ENCODE peak calls at places on chromosomes 7 and 10, in four cellular contexts. N is tibial artery, C is choroid plexus epithelial cell, Q is occipital lobe. K is an unnamed sample.

GRCh38 chr7:55983537-55983936 is 19.2 kb downstream of the NIPSNAP2 start:
- DNase-seq in N (no peak), C (no peak), Q (no peak), K (no peak)

GRCh38 chr7:71613316-71613715 is 481.4 kb downstream of the GALNT17 start:
- DNase-seq in N (no peak), C (peak; percentile 61), Q (no peak), K (no peak)

GRCh38 chr7:140327261-140327661 is 71.1 kb downstream of the SLC37A3 start:
- DNase-seq in N (no peak), C (no peak), Q (no peak), K (no peak)

GRCh38 chr7:82442492-82443043 is 1.0 kb downstream of the CACNA2D1 start:
- DNase-seq in N (no peak), C (peak; percentile 39), Q (no peak), K (peak; percentile 29)

GRCh38 chr10:88157981-88158465 is 294.6 kb downstream of the PTEN start:
- DNase-seq in N (peak; percentile 41), C (peak; percentile 89), Q (no peak), K (no peak)

GRCh38 chr10:36450385-36450784 is 675.0 kb upstream of the ANKRD30A start:
- DNase-seq in N (no peak), C (peak; percentile 71), Q (no peak), K (peak; percentile 8)

GRCh38 chr7:157932498-157933218 is 595.9 kb downstream of the DNAJB6 start:
- DNase-seq in N (no peak), C (no peak), Q (no peak), K (no peak)

GRCh38 chr7:131057524-131058065 is 270.1 kb upstream of the MKLN1 start:
- DNase-seq in N (no peak), C (peak; percentile 27), Q (no peak), K (no peak)

GRCh38 chr10:509361-510102 is 179.9 kb downstream of the DIP2C start:
- DNase-seq in N (no peak), C (no peak), Q (peak; percentile 28), K (no peak)

GRCh38 chr10:116995648-116996047 is 9.3 kb downstream of the SHTN1 start:
- DNase-seq in N (no peak), C (no peak), Q (no peak), K (no peak)

GRCh38 chr7:460374-461117 is 59.1 kb downstream of the PDGFA start:
- DNase-seq in N (no peak), C (peak; percentile 36), Q (no peak), K (no peak)

GRCh38 chr7:40403664-40404476 is 269.1 kb downstream of the SUGCT start:
- DNase-seq in N (no peak), C (no peak), Q (no peak), K (no peak)

GRCh38 chr10:110081914-110082313 is 74.1 kb downstream of the ADD3 start:
- DNase-seq in N (peak; percentile 31), C (peak; percentile 39), Q (no peak), K (peak; percentile 82)

GRCh38 chr7:150944066-150945042 is 33.8 kb downstream of the KCNH2 start:
- DNase-seq in N (no peak), C (no peak), Q (no peak), K (no peak)

GRCh38 chr10:24428410-24428782 is 219.5 kb downstream of the KIAA1217 start:
- DNase-seq in N (no peak), C (peak; percentile 84), Q (no peak), K (no peak)

GRCh38 chr7:16951483-16952080 is 69.8 kb upstream of the AGR3 start:
- DNase-seq in N (no peak), C (no peak), Q (no peak), K (no peak)

GRCh38 chr10:58567652-58568051 is 55.0 kb downstream of the BICC1 start:
- DNase-seq in N (no peak), C (no peak), Q (no peak), K (no peak)

GRCh38 chr7:101733713-101734475 is 83.5 kb upstream of the CUX1 start:
- DNase-seq in N (peak; percentile 29), C (peak; percentile 49), Q (no peak), K (no peak)

GRCh38 chr7:46848944-46849343 is 733.0 kb downstream of the TNS3 start:
- DNase-seq in N (no peak), C (peak; percentile 14), Q (no peak), K (no peak)

GRCh38 chr10:122342293-122343134 is 32.0 kb upstream of the PLEKHA1 start:
- DNase-seq in N (no peak), C (peak; percentile 79), Q (peak; percentile 31), K (peak; percentile 71)

GRCh38 chr7:48048113-48048512 is 12.8 kb downstream of the C7orf57 start:
- DNase-seq in N (no peak), C (no peak), Q (no peak), K (no peak)

GRCh38 chr10:127017406-127018297 is 112.4 kb downstream of the DOCK1 start:
- DNase-seq in N (no peak), C (no peak), Q (no peak), K (no peak)

GRCh38 chr7:75590373-75591005 is 98.4 kb downstream of the SPDYE5 start:
- DNase-seq in N (no peak), C (no peak), Q (no peak), K (no peak)

GRCh38 chr7:37311282-37311868 is 137.3 kb downstream of the ELMO1 start:
- DNase-seq in N (peak; percentile 26), C (peak; percentile 9), Q (peak; percentile 28), K (peak; percentile 68)

GRCh38 chr7:140610204-140611165 is 30.1 kb downstream of the DENND2A start:
- DNase-seq in N (no peak), C (peak; percentile 52), Q (no peak), K (no peak)

GRCh38 chr7:96400518-96400917 is 78.6 kb upstream of the SLC25A13 start:
- DNase-seq in N (no peak), C (no peak), Q (no peak), K (no peak)

GRCh38 chr10:96017227-96017687 is 26.1 kb upstream of the CCNJ start:
- DNase-seq in N (no peak), C (peak; percentile 73), Q (no peak), K (peak; percentile 62)